ENCODE peak calls at places on chromosomes 1 and 21, in six cellular contexts. K, P, R, N, U and O are unnamed samples.

GRCh38 chr1:34747638-34747941 is 7.3 kb upstream of the GJB5 start:
- DNase-seq in K (no peak), P (no peak), R (no peak), N (no peak), U (no peak), O (no peak)

GRCh38 chr21:45076245-45076661 is 1.9 kb downstream of the ADARB1 start:
- DNase-seq in K (no peak), P (no peak), R (no peak), N (peak), U (no peak), O (no peak)

GRCh38 chr1:66371233-66372005 is 162.5 kb upstream of the SGIP1 start:
- DNase-seq in K (no peak), P (no peak), R (no peak), N (peak), U (no peak), O (peak)

GRCh38 chr1:55695151-55695550 is 480.0 kb upstream of the USP24 start:
- DNase-seq in K (no peak), P (no peak), R (no peak), N (no peak), U (no peak), O (no peak)

GRCh38 chr1:183543619-183544204 is 46.5 kb downstream of the NCF2 start:
- DNase-seq in K (peak), P (peak), R (no peak), N (no peak), U (peak), O (peak)

GRCh38 chr1:25048728-25049127 is 118.7 kb upstream of the RUNX3 start:
- DNase-seq in K (no peak), P (no peak), R (no peak), N (no peak), U (no peak), O (no peak)

GRCh38 chr1:40059292-40059959 is 18.9 kb downstream of the CAP1 start:
- DNase-seq in K (no peak), P (no peak), R (no peak), N (no peak), U (peak), O (no peak)

GRCh38 chr1:6986281-6986680 is 201.0 kb downstream of the CAMTA1 start:
- DNase-seq in K (no peak), P (no peak), R (no peak), N (no peak), U (no peak), O (no peak)

GRCh38 chr1:102550729-102551384 is 554.1 kb upstream of the OLFM3 start:
- DNase-seq in K (peak), P (no peak), R (no peak), N (peak), U (no peak), O (no peak)

GRCh38 chr1:167708940-167709389 is 12.8 kb upstream of the MPZL1 start:
- DNase-seq in K (no peak), P (no peak), R (no peak), N (no peak), U (no peak), O (no peak)

GRCh38 chr1:239976130-239976968 is 115.3 kb upstream of the FMN2 start:
- DNase-seq in K (peak), P (peak), R (no peak), N (peak), U (peak), O (no peak)

GRCh38 chr1:118151312-118151937 is 33.6 kb downstream of the SPAG17 start:
- DNase-seq in K (peak), P (peak), R (no peak), N (peak), U (peak), O (no peak)

GRCh38 chr1:39625462-39626273 is 13.8 kb downstream of the HEYL start:
- DNase-seq in K (no peak), P (no peak), R (peak), N (no peak), U (no peak), O (peak)

GRCh38 chr1:181344091-181344490 is 139.2 kb upstream of the CACNA1E start:
- DNase-seq in K (no peak), P (no peak), R (no peak), N (no peak), U (no peak), O (no peak)

GRCh38 chr1:248691567-248692155 is 10.9 kb downstream of the OR14I1 start:
- DNase-seq in K (no peak), P (no peak), R (no peak), N (no peak), U (no peak), O (no peak)

GRCh38 chr1:203744008-203744972 is 20.7 kb upstream of the LAX1 start:
- DNase-seq in K (no peak), P (no peak), R (no peak), N (no peak), U (no peak), O (no peak)

GRCh38 chr21:39269620-39270019 is 43.8 kb downstream of the BRWD1 start:
- DNase-seq in K (no peak), P (no peak), R (no peak), N (no peak), U (no peak), O (no peak)

GRCh38 chr1:116130376-116130775 is 19.2 kb downstream of the MAB21L3 start:
- DNase-seq in K (no peak), P (no peak), R (no peak), N (no peak), U (no peak), O (no peak)

GRCh38 chr1:93667642-93668041 is 14.0 kb downstream of the BCAR3 start:
- DNase-seq in K (no peak), P (no peak), R (no peak), N (no peak), U (no peak), O (no peak)

GRCh38 chr21:16195476-16195875 is 465.7 kb downstream of the USP25 start:
- DNase-seq in K (no peak), P (no peak), R (no peak), N (no peak), U (no peak), O (no peak)

GRCh38 chr1:232011961-232012360 is 385.4 kb downstream of the DISC1 start:
- DNase-seq in K (no peak), P (no peak), R (no peak), N (no peak), U (no peak), O (peak)

GRCh38 chr21:43306911-43307676 is 119.8 kb downstream of the SIK1 start:
- DNase-seq in K (no peak), P (no peak), R (no peak), N (peak), U (no peak), O (no peak)

GRCh38 chr1:9262587-9262986 is 28.0 kb downstream of the H6PD start:
- DNase-seq in K (no peak), P (no peak), R (no peak), N (no peak), U (no peak), O (no peak)

GRCh38 chr1:15051898-15052528 is 101.5 kb upstream of the TMEM51 start:
- DNase-seq in K (no peak), P (peak), R (no peak), N (no peak), U (no peak), O (no peak)

GRCh38 chr1:220342853-220343252 is 70.6 kb upstream of the RAB3GAP2 start:
- DNase-seq in K (no peak), P (no peak), R (no peak), N (no peak), U (no peak), O (no peak)

GRCh38 chr1:221839794-221840395 is 98.0 kb upstream of the DUSP10 start:
- DNase-seq in K (no peak), P (peak), R (no peak), N (peak), U (no peak), O (peak)